ENCODE peak calls at places on chromosomes 11 and 22, in nine cellular contexts. One of them, this sample, is unnamed.

GRCh38 chr11:109076870-109077269 is 345.1 kb upstream of the C11orf87 start:
- DNase-seq in neural progenitor cell: no peak
- DNase-seq in esophagus squamous epithelium: no peak
- DNase-seq in OCI-LY7: no peak
- DNase-seq in HCT116: no peak
- DNase-seq in mucosa of descending colon: no peak
- DNase-seq in colonic mucosa: no peak
- DNase-seq in PC-3: peak; percentile 33
- DNase-seq in GM23248: no peak
- DNase-seq in this sample: no peak

GRCh38 chr22:22803285-22803853 is 84.2 kb upstream of the IGLL5 start:
- DNase-seq in esophagus squamous epithelium: no peak
- DNase-seq in PC-3: no peak
- DNase-seq in GM23248: no peak
- DNase-seq in OCI-LY7: no peak
- DNase-seq in colonic mucosa: no peak
- DNase-seq in mucosa of descending colon: no peak
- DNase-seq in neural progenitor cell: no peak
- DNase-seq in HCT116: no peak
- DNase-seq in this sample: no peak

GRCh38 chr11:12989428-12990242 is 19.5 kb upstream of the RASSF10 start:
- DNase-seq in OCI-LY7: no peak
- DNase-seq in esophagus squamous epithelium: no peak
- DNase-seq in HCT116: no peak
- DNase-seq in colonic mucosa: no peak
- DNase-seq in GM23248: no peak
- DNase-seq in neural progenitor cell: peak; percentile 30
- DNase-seq in PC-3: no peak
- DNase-seq in mucosa of descending colon: no peak
- DNase-seq in this sample: no peak

GRCh38 chr11:132405728-132406127 is 1035.3 kb downstream of the NTM start:
- DNase-seq in HCT116: no peak
- DNase-seq in PC-3: no peak
- DNase-seq in mucosa of descending colon: no peak
- DNase-seq in GM23248: peak; percentile 16
- DNase-seq in neural progenitor cell: peak; percentile 31
- DNase-seq in esophagus squamous epithelium: no peak
- DNase-seq in OCI-LY7: no peak
- DNase-seq in colonic mucosa: no peak
- DNase-seq in this sample: no peak

GRCh38 chr11:106950067-106950491 is 68.2 kb downstream of the GUCY1A2 start:
- DNase-seq in mucosa of descending colon: no peak
- DNase-seq in GM23248: peak; percentile 16
- DNase-seq in neural progenitor cell: peak; percentile 7
- DNase-seq in esophagus squamous epithelium: no peak
- DNase-seq in colonic mucosa: no peak
- DNase-seq in OCI-LY7: no peak
- DNase-seq in HCT116: no peak
- DNase-seq in PC-3: no peak
- DNase-seq in this sample: no peak

GRCh38 chr22:32852346-32853251 is 51.1 kb downstream of the TIMP3 start:
- DNase-seq in PC-3: no peak
- DNase-seq in GM23248: no peak
- DNase-seq in HCT116: no peak
- DNase-seq in mucosa of descending colon: no peak
- DNase-seq in colonic mucosa: peak; percentile 43
- DNase-seq in esophagus squamous epithelium: no peak
- DNase-seq in neural progenitor cell: no peak
- DNase-seq in OCI-LY7: no peak
- DNase-seq in this sample: peak; percentile 40

GRCh38 chr22:27185903-27186302 is 528.5 kb downstream of the MIAT start:
- DNase-seq in colonic mucosa: no peak
- DNase-seq in HCT116: no peak
- DNase-seq in OCI-LY7: no peak
- DNase-seq in neural progenitor cell: no peak
- DNase-seq in mucosa of descending colon: no peak
- DNase-seq in GM23248: no peak
- DNase-seq in PC-3: no peak
- DNase-seq in esophagus squamous epithelium: no peak
- DNase-seq in this sample: no peak

GRCh38 chr11:26806209-26806608 is 84.3 kb upstream of the SLC5A12 start:
- DNase-seq in GM23248: peak; percentile 78
- DNase-seq in mucosa of descending colon: no peak
- DNase-seq in PC-3: no peak
- DNase-seq in HCT116: no peak
- DNase-seq in neural progenitor cell: no peak
- DNase-seq in esophagus squamous epithelium: no peak
- DNase-seq in colonic mucosa: no peak
- DNase-seq in OCI-LY7: no peak
- DNase-seq in this sample: no peak

GRCh38 chr11:126888126-126888712 is 112.4 kb downstream of the KIRREL3 start:
- DNase-seq in OCI-LY7: no peak
- DNase-seq in mucosa of descending colon: no peak
- DNase-seq in neural progenitor cell: no peak
- DNase-seq in colonic mucosa: no peak
- DNase-seq in PC-3: no peak
- DNase-seq in HCT116: no peak
- DNase-seq in GM23248: no peak
- DNase-seq in esophagus squamous epithelium: no peak
- DNase-seq in this sample: no peak

GRCh38 chr11:70482529-70482917 is 84.2 kb downstream of the CTTN start:
- DNase-seq in esophagus squamous epithelium: no peak
- DNase-seq in OCI-LY7: no peak
- DNase-seq in mucosa of descending colon: no peak
- DNase-seq in PC-3: no peak
- DNase-seq in GM23248: no peak
- DNase-seq in colonic mucosa: no peak
- DNase-seq in neural progenitor cell: no peak
- DNase-seq in HCT116: no peak
- DNase-seq in this sample: no peak

GRCh38 chr11:3122775-3123201 is 42.3 kb downstream of the OSBPL5 start:
- DNase-seq in esophagus squamous epithelium: no peak
- DNase-seq in mucosa of descending colon: peak; percentile 23
- DNase-seq in OCI-LY7: no peak
- DNase-seq in GM23248: no peak
- DNase-seq in PC-3: no peak
- DNase-seq in neural progenitor cell: no peak
- DNase-seq in HCT116: no peak
- DNase-seq in colonic mucosa: no peak
- DNase-seq in this sample: no peak

GRCh38 chr11:76752321-76753175 is 30.6 kb upstream of the TSKU start:
- DNase-seq in HCT116: no peak
- DNase-seq in GM23248: peak; percentile 96
- DNase-seq in esophagus squamous epithelium: no peak
- DNase-seq in mucosa of descending colon: peak; percentile 87
- DNase-seq in colonic mucosa: peak; percentile 90
- DNase-seq in OCI-LY7: no peak
- DNase-seq in neural progenitor cell: no peak
- DNase-seq in PC-3: no peak
- DNase-seq in this sample: peak; percentile 84

GRCh38 chr11:10550503-10550902 is 9.5 kb upstream of the RNF141 start:
- DNase-seq in OCI-LY7: no peak
- DNase-seq in HCT116: no peak
- DNase-seq in GM23248: peak; percentile 86
- DNase-seq in esophagus squamous epithelium: no peak
- DNase-seq in neural progenitor cell: no peak
- DNase-seq in mucosa of descending colon: no peak
- DNase-seq in PC-3: peak; percentile 73
- DNase-seq in colonic mucosa: no peak
- DNase-seq in this sample: no peak

GRCh38 chr11:45193695-45194094 is 47.3 kb downstream of the PRDM11 start:
- DNase-seq in GM23248: no peak
- DNase-seq in HCT116: no peak
- DNase-seq in colonic mucosa: no peak
- DNase-seq in neural progenitor cell: no peak
- DNase-seq in PC-3: no peak
- DNase-seq in esophagus squamous epithelium: no peak
- DNase-seq in mucosa of descending colon: no peak
- DNase-seq in OCI-LY7: no peak
- DNase-seq in this sample: no peak

GRCh38 chr11:111582881-111583280 is 19.4 kb upstream of the SIK2 start:
- DNase-seq in colonic mucosa: no peak
- DNase-seq in OCI-LY7: no peak
- DNase-seq in mucosa of descending colon: no peak
- DNase-seq in HCT116: no peak
- DNase-seq in neural progenitor cell: no peak
- DNase-seq in esophagus squamous epithelium: no peak
- DNase-seq in GM23248: no peak
- DNase-seq in PC-3: no peak
- DNase-seq in this sample: no peak

GRCh38 chr11:71452354-71453020 is 516 bp upstream of the NADSYN1 start:
- DNase-seq in mucosa of descending colon: peak; percentile 66
- DNase-seq in neural progenitor cell: peak; percentile 67
- DNase-seq in GM23248: peak; percentile 48
- DNase-seq in OCI-LY7: peak; percentile 70
- DNase-seq in colonic mucosa: peak; percentile 63
- DNase-seq in PC-3: peak; percentile 67
- DNase-seq in HCT116: no peak
- DNase-seq in esophagus squamous epithelium: no peak
- DNase-seq in this sample: no peak

GRCh38 chr11:84722583-84723108 is 904.5 kb downstream of the DLG2 start:
- DNase-seq in OCI-LY7: peak; percentile 6
- DNase-seq in GM23248: peak; percentile 1
- DNase-seq in mucosa of descending colon: no peak
- DNase-seq in PC-3: peak; percentile 8
- DNase-seq in HCT116: no peak
- DNase-seq in colonic mucosa: no peak
- DNase-seq in esophagus squamous epithelium: no peak
- DNase-seq in neural progenitor cell: peak; percentile 69
- DNase-seq in this sample: no peak

GRCh38 chr11:77200869-77201268 is 72.8 kb downstream of the MYO7A start:
- DNase-seq in HCT116: no peak
- DNase-seq in esophagus squamous epithelium: no peak
- DNase-seq in PC-3: no peak
- DNase-seq in GM23248: no peak
- DNase-seq in mucosa of descending colon: peak; percentile 7
- DNase-seq in neural progenitor cell: no peak
- DNase-seq in OCI-LY7: no peak
- DNase-seq in colonic mucosa: no peak
- DNase-seq in this sample: no peak

GRCh38 chr22:20316217-20316843 is 3.5 kb downstream of the DGCR6L start:
- DNase-seq in esophagus squamous epithelium: no peak
- DNase-seq in HCT116: no peak
- DNase-seq in OCI-LY7: no peak
- DNase-seq in colonic mucosa: no peak
- DNase-seq in mucosa of descending colon: no peak
- DNase-seq in PC-3: no peak
- DNase-seq in GM23248: no peak
- DNase-seq in neural progenitor cell: peak; percentile 0
- DNase-seq in this sample: no peak

GRCh38 chr11:130578738-130579368 is 130.4 kb downstream of the ADAMTS15 start:
- DNase-seq in GM23248: no peak
- DNase-seq in colonic mucosa: no peak
- DNase-seq in PC-3: no peak
- DNase-seq in HCT116: no peak
- DNase-seq in neural progenitor cell: no peak
- DNase-seq in esophagus squamous epithelium: no peak
- DNase-seq in mucosa of descending colon: no peak
- DNase-seq in OCI-LY7: no peak
- DNase-seq in this sample: no peak

GRCh38 chr11:93700830-93701229 is 39.3 kb downstream of the CEP295 start:
- DNase-seq in neural progenitor cell: no peak
- DNase-seq in HCT116: no peak
- DNase-seq in colonic mucosa: no peak
- DNase-seq in PC-3: no peak
- DNase-seq in esophagus squamous epithelium: no peak
- DNase-seq in mucosa of descending colon: no peak
- DNase-seq in GM23248: peak; percentile 10
- DNase-seq in OCI-LY7: no peak
- DNase-seq in this sample: no peak

GRCh38 chr11:123653405-123653996 is 923 bp downstream of the SCN3B start:
- DNase-seq in neural progenitor cell: no peak
- DNase-seq in colonic mucosa: no peak
- DNase-seq in esophagus squamous epithelium: no peak
- DNase-seq in GM23248: no peak
- DNase-seq in HCT116: no peak
- DNase-seq in OCI-LY7: no peak
- DNase-seq in mucosa of descending colon: no peak
- DNase-seq in PC-3: peak; percentile 19
- DNase-seq in this sample: no peak

GRCh38 chr11:64722141-64723050 is 601 bp downstream of the NRXN2 start:
- DNase-seq in PC-3: no peak
- DNase-seq in esophagus squamous epithelium: no peak
- DNase-seq in GM23248: no peak
- DNase-seq in colonic mucosa: no peak
- DNase-seq in neural progenitor cell: no peak
- DNase-seq in mucosa of descending colon: no peak
- DNase-seq in HCT116: no peak
- DNase-seq in OCI-LY7: no peak
- DNase-seq in this sample: no peak

GRCh38 chr11:32436751-32437405 is 1.5 kb upstream of the WT1 start:
- DNase-seq in PC-3: no peak
- DNase-seq in OCI-LY7: no peak
- DNase-seq in HCT116: no peak
- DNase-seq in neural progenitor cell: peak; percentile 52
- DNase-seq in GM23248: no peak
- DNase-seq in colonic mucosa: no peak
- DNase-seq in esophagus squamous epithelium: no peak
- DNase-seq in mucosa of descending colon: no peak
- DNase-seq in this sample: no peak
- H3K4me3 ChIP-seq in PC-3: no peak overlapping the region
- H3K4me3 ChIP-seq in OCI-LY7: no peak overlapping the region
- H3K4me3 ChIP-seq in HCT116: no peak overlapping the region
- H3K4me3 ChIP-seq in neural progenitor cell: no peak overlapping the region
- H3K4me3 ChIP-seq in GM23248: no peak overlapping the region
- H3K4me3 ChIP-seq in colonic mucosa: no peak overlapping the region
- H3K4me3 ChIP-seq in esophagus squamous epithelium: no peak overlapping the region
- H3K4me3 ChIP-seq in mucosa of descending colon: no peak overlapping the region
- H3K4me3 ChIP-seq in this sample: no peak overlapping the region

GRCh38 chr11:72583616-72584292 is 90.5 kb downstream of the PDE2A start:
- DNase-seq in mucosa of descending colon: no peak
- DNase-seq in neural progenitor cell: no peak
- DNase-seq in HCT116: no peak
- DNase-seq in GM23248: no peak
- DNase-seq in OCI-LY7: no peak
- DNase-seq in PC-3: no peak
- DNase-seq in colonic mucosa: no peak
- DNase-seq in esophagus squamous epithelium: no peak
- DNase-seq in this sample: no peak
- H3K4me3 ChIP-seq in mucosa of descending colon: no peak overlapping the region
- H3K4me3 ChIP-seq in neural progenitor cell: peak overlapping the region; percentile 40
- H3K4me3 ChIP-seq in HCT116: no peak overlapping the region
- H3K4me3 ChIP-seq in GM23248: no peak overlapping the region
- H3K4me3 ChIP-seq in OCI-LY7: no peak overlapping the region
- H3K4me3 ChIP-seq in PC-3: no peak overlapping the region
- H3K4me3 ChIP-seq in colonic mucosa: peak overlapping the region; percentile 10
- H3K4me3 ChIP-seq in esophagus squamous epithelium: no peak overlapping the region
- H3K4me3 ChIP-seq in this sample: peak overlapping the region; percentile 37

GRCh38 chr11:32172771-32173170 is 81.9 kb downstream of the RCN1 start:
- DNase-seq in HCT116: no peak
- DNase-seq in colonic mucosa: no peak
- DNase-seq in PC-3: no peak
- DNase-seq in neural progenitor cell: peak; percentile 59
- DNase-seq in OCI-LY7: no peak
- DNase-seq in GM23248: peak; percentile 49
- DNase-seq in mucosa of descending colon: no peak
- DNase-seq in esophagus squamous epithelium: no peak
- DNase-seq in this sample: no peak
- H3K4me3 ChIP-seq in HCT116: no peak overlapping the region
- H3K4me3 ChIP-seq in colonic mucosa: no peak overlapping the region
- H3K4me3 ChIP-seq in PC-3: peak overlapping the region; percentile 53
- H3K4me3 ChIP-seq in neural progenitor cell: no peak overlapping the region
- H3K4me3 ChIP-seq in OCI-LY7: no peak overlapping the region
- H3K4me3 ChIP-seq in GM23248: peak overlapping the region; percentile 56
- H3K4me3 ChIP-seq in mucosa of descending colon: no peak overlapping the region
- H3K4me3 ChIP-seq in esophagus squamous epithelium: peak overlapping the region; percentile 48
- H3K4me3 ChIP-seq in this sample: peak overlapping the region; percentile 64

GRCh38 chr22:28882878-28883656 is at the start of gene ZNRF3:
- DNase-seq in OCI-LY7: peak; percentile 90
- DNase-seq in mucosa of descending colon: peak; percentile 94
- DNase-seq in neural progenitor cell: peak; percentile 97
- DNase-seq in HCT116: peak; percentile 83
- DNase-seq in GM23248: peak; percentile 97
- DNase-seq in esophagus squamous epithelium: peak; percentile 72
- DNase-seq in colonic mucosa: peak; percentile 94
- DNase-seq in PC-3: peak; percentile 83
- DNase-seq in this sample: peak; percentile 76
- H3K4me3 ChIP-seq in OCI-LY7: peak within 1 kb of the TSS; percentile 69
- H3K4me3 ChIP-seq in mucosa of descending colon: peak within 1 kb of the TSS; percentile 42
- H3K4me3 ChIP-seq in neural progenitor cell: peak within 1 kb of the TSS; percentile 68
- H3K4me3 ChIP-seq in HCT116: peak within 1 kb of the TSS; percentile 66
- H3K4me3 ChIP-seq in GM23248: peak within 1 kb of the TSS; percentile 85
- H3K4me3 ChIP-seq in esophagus squamous epithelium: peak within 1 kb of the TSS; percentile 80
- H3K4me3 ChIP-seq in colonic mucosa: peak within 1 kb of the TSS; percentile 59
- H3K4me3 ChIP-seq in PC-3: peak within 1 kb of the TSS; percentile 93
- H3K4me3 ChIP-seq in this sample: peak within 1 kb of the TSS; percentile 89

This sample was measured in thoracic aorta.